ENCODE peak calls at places on chromosome 2, in seven cellular contexts. One of them, this sample, is unnamed.

GRCh38 chr2:144240656-144241339 is 279.1 kb downstream of the ZEB2 start:
- DNase-seq in coronary artery: no peak
- DNase-seq in C1 segment of cervical spinal cord: no peak
- DNase-seq in hippocampal formation: no peak
- DNase-seq in effector memory CD4-positive, alpha-beta T cell: no peak
- DNase-seq in AG04449: no peak
- DNase-seq in thoracic aorta: no peak
- DNase-seq in this sample: no peak

GRCh38 chr2:191206613-191207471 is 38.4 kb upstream of the MYO1B start:
- DNase-seq in coronary artery: no peak
- DNase-seq in C1 segment of cervical spinal cord: no peak
- DNase-seq in hippocampal formation: no peak
- DNase-seq in effector memory CD4-positive, alpha-beta T cell: peak; percentile 17
- DNase-seq in AG04449: no peak
- DNase-seq in thoracic aorta: no peak
- DNase-seq in this sample: no peak

GRCh38 chr2:97924194-97924593 is 71.6 kb downstream of the TMEM131 start:
- DNase-seq in coronary artery: no peak
- DNase-seq in C1 segment of cervical spinal cord: no peak
- DNase-seq in hippocampal formation: no peak
- DNase-seq in effector memory CD4-positive, alpha-beta T cell: no peak
- DNase-seq in AG04449: no peak
- DNase-seq in thoracic aorta: no peak
- DNase-seq in this sample: no peak

GRCh38 chr2:214156971-214157370 is 253.9 kb upstream of the VWC2L start:
- DNase-seq in coronary artery: no peak
- DNase-seq in C1 segment of cervical spinal cord: no peak
- DNase-seq in hippocampal formation: no peak
- DNase-seq in effector memory CD4-positive, alpha-beta T cell: no peak
- DNase-seq in AG04449: no peak
- DNase-seq in thoracic aorta: no peak
- DNase-seq in this sample: peak; percentile 23

GRCh38 chr2:196182439-196183171 is 11.2 kb upstream of the STK17B start:
- DNase-seq in coronary artery: no peak
- DNase-seq in C1 segment of cervical spinal cord: no peak
- DNase-seq in hippocampal formation: no peak
- DNase-seq in effector memory CD4-positive, alpha-beta T cell: no peak
- DNase-seq in AG04449: no peak
- DNase-seq in thoracic aorta: no peak
- DNase-seq in this sample: peak; percentile 47

GRCh38 chr2:168626610-168627009 is 170.5 kb downstream of the CERS6 start:
- DNase-seq in coronary artery: no peak
- DNase-seq in C1 segment of cervical spinal cord: no peak
- DNase-seq in hippocampal formation: no peak
- DNase-seq in effector memory CD4-positive, alpha-beta T cell: no peak
- DNase-seq in AG04449: no peak
- DNase-seq in thoracic aorta: no peak
- DNase-seq in this sample: no peak

GRCh38 chr2:60556998-60557955 is 3.8 kb upstream of the BCL11A start:
- DNase-seq in coronary artery: no peak
- DNase-seq in C1 segment of cervical spinal cord: no peak
- DNase-seq in hippocampal formation: no peak
- DNase-seq in effector memory CD4-positive, alpha-beta T cell: no peak
- DNase-seq in AG04449: no peak
- DNase-seq in thoracic aorta: no peak
- DNase-seq in this sample: no peak

GRCh38 chr2:168432565-168433186 is 23.4 kb upstream of the CERS6 start:
- DNase-seq in coronary artery: no peak
- DNase-seq in C1 segment of cervical spinal cord: no peak
- DNase-seq in hippocampal formation: no peak
- DNase-seq in effector memory CD4-positive, alpha-beta T cell: no peak
- DNase-seq in AG04449: no peak
- DNase-seq in thoracic aorta: no peak
- DNase-seq in this sample: no peak

GRCh38 chr2:9206991-9207640 is 504 bp downstream of the ASAP2 start:
- DNase-seq in coronary artery: no peak
- DNase-seq in C1 segment of cervical spinal cord: no peak
- DNase-seq in hippocampal formation: peak; percentile 30
- DNase-seq in effector memory CD4-positive, alpha-beta T cell: no peak
- DNase-seq in AG04449: no peak
- DNase-seq in thoracic aorta: no peak
- DNase-seq in this sample: no peak

GRCh38 chr2:197369228-197369945 is 58.8 kb upstream of the ANKRD44 start:
- DNase-seq in coronary artery: no peak
- DNase-seq in C1 segment of cervical spinal cord: no peak
- DNase-seq in hippocampal formation: no peak
- DNase-seq in effector memory CD4-positive, alpha-beta T cell: no peak
- DNase-seq in AG04449: no peak
- DNase-seq in thoracic aorta: no peak
- DNase-seq in this sample: no peak

GRCh38 chr2:172442072-172442895 is 14.9 kb downstream of the ITGA6 start:
- DNase-seq in coronary artery: no peak
- DNase-seq in C1 segment of cervical spinal cord: no peak
- DNase-seq in hippocampal formation: no peak
- DNase-seq in effector memory CD4-positive, alpha-beta T cell: peak; percentile 40
- DNase-seq in AG04449: peak; percentile 41
- DNase-seq in thoracic aorta: no peak
- DNase-seq in this sample: peak; percentile 76

GRCh38 chr2:182077451-182078142 is 91.9 kb downstream of the PPP1R1C start:
- DNase-seq in coronary artery: no peak
- DNase-seq in C1 segment of cervical spinal cord: no peak
- DNase-seq in hippocampal formation: peak; percentile 3
- DNase-seq in effector memory CD4-positive, alpha-beta T cell: no peak
- DNase-seq in AG04449: peak; percentile 84
- DNase-seq in thoracic aorta: no peak
- DNase-seq in this sample: peak; percentile 59

GRCh38 chr2:180618570-180618969 is 361.8 kb upstream of the UBE2E3 start:
- DNase-seq in coronary artery: no peak
- DNase-seq in C1 segment of cervical spinal cord: no peak
- DNase-seq in hippocampal formation: no peak
- DNase-seq in effector memory CD4-positive, alpha-beta T cell: no peak
- DNase-seq in AG04449: no peak
- DNase-seq in thoracic aorta: no peak
- DNase-seq in this sample: no peak

GRCh38 chr2:217919781-217920351 is 82.9 kb downstream of the TNS1 start:
- DNase-seq in coronary artery: peak; percentile 88
- DNase-seq in C1 segment of cervical spinal cord: no peak
- DNase-seq in hippocampal formation: no peak
- DNase-seq in effector memory CD4-positive, alpha-beta T cell: no peak
- DNase-seq in AG04449: no peak
- DNase-seq in thoracic aorta: no peak
- DNase-seq in this sample: no peak

GRCh38 chr2:229350117-229350805 is 79.2 kb upstream of the PID1 start:
- DNase-seq in coronary artery: no peak
- DNase-seq in C1 segment of cervical spinal cord: no peak
- DNase-seq in hippocampal formation: no peak
- DNase-seq in effector memory CD4-positive, alpha-beta T cell: no peak
- DNase-seq in AG04449: no peak
- DNase-seq in thoracic aorta: no peak
- DNase-seq in this sample: no peak

GRCh38 chr2:133676392-133677130 is 108.3 kb upstream of the NCKAP5 start:
- DNase-seq in coronary artery: no peak
- DNase-seq in C1 segment of cervical spinal cord: no peak
- DNase-seq in hippocampal formation: no peak
- DNase-seq in effector memory CD4-positive, alpha-beta T cell: no peak
- DNase-seq in AG04449: no peak
- DNase-seq in thoracic aorta: no peak
- DNase-seq in this sample: no peak

GRCh38 chr2:207929923-207930322 is 95.4 kb downstream of the PLEKHM3 start:
- DNase-seq in coronary artery: no peak
- DNase-seq in C1 segment of cervical spinal cord: no peak
- DNase-seq in hippocampal formation: no peak
- DNase-seq in effector memory CD4-positive, alpha-beta T cell: no peak
- DNase-seq in AG04449: no peak
- DNase-seq in thoracic aorta: no peak
- DNase-seq in this sample: no peak

GRCh38 chr2:72913531-72914225 is 3.6 kb upstream of the EMX1 start:
- DNase-seq in coronary artery: no peak
- DNase-seq in C1 segment of cervical spinal cord: no peak
- DNase-seq in hippocampal formation: no peak
- DNase-seq in effector memory CD4-positive, alpha-beta T cell: no peak
- DNase-seq in AG04449: no peak
- DNase-seq in thoracic aorta: no peak
- DNase-seq in this sample: no peak

GRCh38 chr2:104472076-104472475 is 381.8 kb upstream of the POU3F3 start:
- DNase-seq in coronary artery: no peak
- DNase-seq in C1 segment of cervical spinal cord: no peak
- DNase-seq in hippocampal formation: no peak
- DNase-seq in effector memory CD4-positive, alpha-beta T cell: no peak
- DNase-seq in AG04449: no peak
- DNase-seq in thoracic aorta: no peak
- DNase-seq in this sample: no peak

This sample was measured in epithelial cell of proximal tubule.